ENCODE peak calls at places on chromosomes 16 and 17, in six cellular contexts. K is K562, E is A549, Y is HepG2, Q is endothelial cell of umbilical vein, Z is GM12878. W is an unnamed sample.

GRCh38 chr17:45289316-45290268 is 27.2 kb downstream of the MAP3K14 start:
- DNase-seq in E (no peak), Q (no peak), K (no peak), Z (no peak), Y (no peak), W (no peak)

GRCh38 chr17:17416007-17416399 is 60.8 kb upstream of the MED9 start:
- DNase-seq in Z (peak; percentile 31), Y (peak; percentile 91), K (peak; percentile 85), E (peak; percentile 86), Q (peak; percentile 91), W (peak; percentile 91)

GRCh38 chr16:63426275-63426870 is 1390.1 kb upstream of the CDH8 start:
- DNase-seq in E (no peak), Z (no peak), Y (no peak), Q (peak; percentile 6), K (no peak), W (no peak)

GRCh38 chr16:14345512-14346115 is 274.5 kb downstream of the MRTFB start:
- DNase-seq in K (no peak), Y (peak; percentile 74), E (no peak), Z (no peak), Q (no peak), W (peak; percentile 22)

GRCh38 chr16:56269824-56270684 is 78.8 kb downstream of the GNAO1 start:
- DNase-seq in Y (peak; percentile 52), Q (no peak), K (no peak), Z (no peak), E (no peak), W (no peak)

GRCh38 chr17:28985950-28986713 is 19.7 kb downstream of the SEZ6 start:
- DNase-seq in Y (no peak), E (no peak), Q (no peak), K (peak; percentile 46), Z (no peak), W (no peak)

GRCh38 chr17:36008998-36009665 is 7.8 kb upstream of the CCL15 start:
- DNase-seq in Y (peak; percentile 48), K (peak; percentile 72), Z (no peak), Q (peak; percentile 36), E (no peak), W (peak; percentile 23)

GRCh38 chr17:50098583-50098982 is 3.4 kb downstream of the PDK2 start:
- DNase-seq in Q (no peak), K (no peak), Z (no peak), Y (no peak), E (no peak), W (no peak)

GRCh38 chr17:21174719-21175118 is 39.2 kb downstream of the TMEM11 start:
- DNase-seq in Y (no peak), K (no peak), E (no peak), Q (peak; percentile 17), Z (no peak), W (no peak)

GRCh38 chr16:58001781-58002410 is 689 bp downstream of the USB1 start:
- DNase-seq in Z (no peak), Y (peak; percentile 42), Q (no peak), K (no peak), E (no peak), W (no peak)

GRCh38 chr17:48541574-48542113 is 3.3 kb downstream of the HOXB2 start:
- DNase-seq in E (no peak), K (peak; percentile 54), Q (no peak), Z (no peak), Y (no peak), W (no peak)

GRCh38 chr16:73151225-73151624 is 103.3 kb upstream of the ZFHX3 start:
- DNase-seq in E (no peak), Y (no peak), Z (no peak), K (no peak), Q (no peak), W (no peak)

GRCh38 chr16:24409045-24409444 is 130.3 kb upstream of the RBBP6 start:
- DNase-seq in E (peak; percentile 50), Q (no peak), K (no peak), Z (no peak), Y (no peak), W (peak; percentile 7)

GRCh38 chr16:77414752-77415231 is 20.0 kb downstream of the ADAMTS18 start:
- DNase-seq in K (no peak), Y (no peak), E (no peak), Q (no peak), Z (no peak), W (no peak)

GRCh38 chr17:6455321-6455705 is 11.1 kb downstream of the PIMREG start:
- DNase-seq in Q (no peak), Y (no peak), K (no peak), E (no peak), Z (no peak), W (no peak)

GRCh38 chr17:74325743-74326379 is at the start of gene KIF19:
- DNase-seq in Q (no peak), Y (no peak), K (peak; percentile 94), Z (no peak), E (no peak), W (no peak)

GRCh38 chr17:19002191-19002590 is 2.4 kb downstream of the FAM83G start:
- DNase-seq in Y (no peak), Q (no peak), Z (no peak), E (no peak), K (no peak), W (no peak)
- H3K4me3 ChIP-seq in Y (peak overlapping the region; percentile 69), Q (no peak overlapping the region), Z (peak overlapping the region; percentile 88), E (no peak overlapping the region), K (no peak overlapping the region), W (no peak overlapping the region)

DNA sequence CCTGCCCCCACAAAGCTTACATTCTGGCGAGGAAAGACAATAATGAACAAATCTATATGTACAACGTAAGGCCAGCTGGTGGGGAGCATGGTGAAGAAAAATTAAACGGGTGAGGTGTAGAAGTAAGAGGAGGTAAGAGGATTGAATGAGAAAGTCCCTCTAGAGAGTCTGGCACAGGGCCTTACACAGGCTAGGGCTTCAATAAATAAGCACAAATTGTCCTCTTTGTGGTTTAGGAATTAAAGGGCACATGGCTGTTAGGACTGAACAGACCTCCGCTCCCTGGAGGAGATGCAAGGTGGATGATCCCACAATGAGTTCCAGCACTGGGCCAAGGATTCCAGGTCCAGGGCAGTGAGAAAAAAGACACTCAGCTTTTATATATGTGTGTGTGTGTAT is 43.1 kb upstream of the HAPSTR1 start:
- DNase-seq in Y (no peak), K (no peak), E (no peak), Q (no peak), Z (no peak), W (no peak)
- TF ChIP-seq MAX in Y (no peak), K (no peak), E (no peak), Q (no peak), Z (no peak), W (no peak)

GRCh38 chr16:4855371-4855770 is 8.1 kb downstream of the UBN1 start:
- DNase-seq in Y (no peak), K (no peak), E (no peak), Q (no peak), Z (no peak), W (no peak)
- TF ChIP-seq MYC in Y (no peak), K (no peak), E (no peak), Q (no peak), Z (no peak), W (no peak)

DNA sequence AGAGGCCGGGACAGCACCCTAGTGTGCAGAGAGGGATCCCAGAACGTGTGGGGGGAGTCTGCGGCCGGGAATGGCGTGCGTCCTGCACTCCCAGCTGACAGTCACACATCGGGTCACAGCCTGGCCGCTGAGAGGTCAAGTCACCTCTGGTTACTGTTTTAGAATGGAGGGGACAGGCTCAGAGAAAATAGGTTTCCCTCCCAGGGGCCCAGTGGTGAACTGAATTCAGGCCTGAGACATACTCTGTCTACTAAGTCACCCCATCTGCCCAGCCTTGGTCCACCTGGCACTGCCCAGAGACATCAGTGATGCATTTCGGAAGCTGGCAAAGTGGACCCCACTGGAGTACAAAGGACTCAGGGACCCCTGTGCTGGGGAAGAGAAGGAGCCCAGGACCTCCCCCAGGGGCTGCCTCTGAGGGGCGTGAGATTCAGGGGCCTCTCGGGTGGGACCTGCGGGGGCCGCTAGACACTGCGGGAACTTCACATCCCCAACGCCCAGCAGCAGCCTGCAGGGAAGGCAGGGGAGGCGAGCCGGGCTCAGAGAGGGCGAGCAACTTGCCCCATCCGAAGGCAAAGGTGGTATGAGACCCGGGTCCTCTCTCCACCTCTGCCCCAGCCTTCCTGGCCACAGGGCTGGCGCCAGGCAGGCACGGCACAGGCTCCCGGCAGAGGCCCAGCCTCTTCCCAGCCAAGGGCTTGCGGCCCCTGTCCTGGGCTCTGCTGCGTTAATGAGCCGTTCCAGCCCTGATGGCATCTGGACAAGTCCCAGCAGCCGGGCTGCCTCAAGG is 870 bp upstream of the HS3ST6 start:
- DNase-seq in K (no peak), Y (no peak), Z (no peak), Q (no peak), E (no peak), W (no peak)
- H3K4me3 ChIP-seq in K (no peak overlapping the region), Y (no peak overlapping the region), Z (no peak overlapping the region), Q (no peak overlapping the region), E (peak overlapping the region; percentile 49), W (no peak overlapping the region)